ENCODE peak calls at places on chromosomes 3 and 15, in nine cellular contexts. One of them, this sample, is unnamed.

GRCh38 chr3:125679258-125679657 is 84.0 kb upstream of the OSBPL11 start:
- DNase-seq in Panc1: no peak
- DNase-seq in fibroblast of lung: no peak
- DNase-seq in A549: no peak
- DNase-seq in tibial nerve: no peak
- DNase-seq in IMR-90: no peak
- DNase-seq in breast epithelium: no peak
- DNase-seq in HepG2: peak; percentile 29
- DNase-seq in heart right ventricle: no peak
- DNase-seq in this sample: no peak

GRCh38 chr3:162492446-162493081 is 996.0 kb downstream of the OTOL1 start:
- DNase-seq in Panc1: no peak
- DNase-seq in heart right ventricle: no peak
- DNase-seq in breast epithelium: no peak
- DNase-seq in IMR-90: peak; percentile 84
- DNase-seq in tibial nerve: no peak
- DNase-seq in fibroblast of lung: peak; percentile 87
- DNase-seq in A549: peak; percentile 67
- DNase-seq in HepG2: no peak
- DNase-seq in this sample: no peak

GRCh38 chr15:62706361-62706760 is 336.2 kb upstream of the TPM1 start:
- DNase-seq in fibroblast of lung: no peak
- DNase-seq in A549: peak; percentile 26
- DNase-seq in heart right ventricle: no peak
- DNase-seq in HepG2: no peak
- DNase-seq in Panc1: no peak
- DNase-seq in breast epithelium: no peak
- DNase-seq in IMR-90: no peak
- DNase-seq in tibial nerve: no peak
- DNase-seq in this sample: no peak

GRCh38 chr15:58212909-58213526 is 74.8 kb downstream of the AQP9 start:
- DNase-seq in Panc1: no peak
- DNase-seq in tibial nerve: no peak
- DNase-seq in heart right ventricle: no peak
- DNase-seq in A549: peak; percentile 76
- DNase-seq in IMR-90: peak; percentile 55
- DNase-seq in HepG2: peak; percentile 14
- DNase-seq in breast epithelium: no peak
- DNase-seq in fibroblast of lung: peak; percentile 47
- DNase-seq in this sample: peak; percentile 61

GRCh38 chr3:195007151-195007550 is 263.8 kb downstream of the XXYLT1 start:
- DNase-seq in tibial nerve: no peak
- DNase-seq in breast epithelium: no peak
- DNase-seq in HepG2: no peak
- DNase-seq in fibroblast of lung: no peak
- DNase-seq in heart right ventricle: no peak
- DNase-seq in A549: no peak
- DNase-seq in IMR-90: no peak
- DNase-seq in Panc1: no peak
- DNase-seq in this sample: no peak

GRCh38 chr3:185677146-185677829 is 91.2 kb downstream of the SENP2 start:
- DNase-seq in Panc1: peak; percentile 69
- DNase-seq in fibroblast of lung: peak; percentile 59
- DNase-seq in tibial nerve: no peak
- DNase-seq in HepG2: peak; percentile 56
- DNase-seq in A549: peak; percentile 61
- DNase-seq in breast epithelium: no peak
- DNase-seq in heart right ventricle: no peak
- DNase-seq in IMR-90: peak; percentile 77
- DNase-seq in this sample: peak; percentile 78

GRCh38 chr15:35888815-35889214 is 342.9 kb upstream of the DPH6 start:
- DNase-seq in tibial nerve: no peak
- DNase-seq in IMR-90: no peak
- DNase-seq in Panc1: no peak
- DNase-seq in heart right ventricle: no peak
- DNase-seq in breast epithelium: no peak
- DNase-seq in fibroblast of lung: no peak
- DNase-seq in A549: no peak
- DNase-seq in HepG2: no peak
- DNase-seq in this sample: no peak

GRCh38 chr15:83571820-83572707 is 81.9 kb upstream of the ADAMTSL3 start:
- DNase-seq in breast epithelium: no peak
- DNase-seq in A549: peak; percentile 29
- DNase-seq in Panc1: no peak
- DNase-seq in IMR-90: peak; percentile 19
- DNase-seq in fibroblast of lung: peak; percentile 6
- DNase-seq in tibial nerve: no peak
- DNase-seq in heart right ventricle: no peak
- DNase-seq in HepG2: no peak
- DNase-seq in this sample: peak; percentile 23

GRCh38 chr3:122092460-122093165 is 37.5 kb downstream of the CD86 start:
- DNase-seq in fibroblast of lung: peak; percentile 23
- DNase-seq in Panc1: no peak
- DNase-seq in heart right ventricle: peak; percentile 15
- DNase-seq in A549: peak; percentile 12
- DNase-seq in tibial nerve: no peak
- DNase-seq in HepG2: no peak
- DNase-seq in IMR-90: peak; percentile 31
- DNase-seq in breast epithelium: no peak
- DNase-seq in this sample: peak; percentile 23

GRCh38 chr3:66482005-66482404 is 18.8 kb downstream of the LRIG1 start:
- DNase-seq in heart right ventricle: no peak
- DNase-seq in fibroblast of lung: no peak
- DNase-seq in breast epithelium: no peak
- DNase-seq in tibial nerve: no peak
- DNase-seq in A549: no peak
- DNase-seq in IMR-90: no peak
- DNase-seq in Panc1: no peak
- DNase-seq in HepG2: no peak
- DNase-seq in this sample: no peak

GRCh38 chr15:42166225-42166940 is 9.9 kb upstream of the PLA2G4F start:
- DNase-seq in heart right ventricle: no peak
- DNase-seq in tibial nerve: no peak
- DNase-seq in HepG2: no peak
- DNase-seq in breast epithelium: no peak
- DNase-seq in A549: no peak
- DNase-seq in Panc1: no peak
- DNase-seq in fibroblast of lung: no peak
- DNase-seq in IMR-90: no peak
- DNase-seq in this sample: no peak

GRCh38 chr3:25064681-25065080 is 363.4 kb upstream of the RARB start:
- DNase-seq in fibroblast of lung: no peak
- DNase-seq in heart right ventricle: no peak
- DNase-seq in tibial nerve: no peak
- DNase-seq in A549: no peak
- DNase-seq in Panc1: no peak
- DNase-seq in HepG2: no peak
- DNase-seq in IMR-90: no peak
- DNase-seq in breast epithelium: no peak
- DNase-seq in this sample: no peak

GRCh38 chr3:52056521-52056967 is at the start of gene DUSP7:
- DNase-seq in breast epithelium: no peak
- DNase-seq in Panc1: no peak
- DNase-seq in tibial nerve: peak; percentile 58
- DNase-seq in HepG2: no peak
- DNase-seq in heart right ventricle: peak; percentile 80
- DNase-seq in IMR-90: peak; percentile 46
- DNase-seq in A549: peak; percentile 48
- DNase-seq in fibroblast of lung: peak; percentile 63
- DNase-seq in this sample: peak; percentile 91

GRCh38 chr15:98547255-98547654 is 101.1 kb upstream of the IGF1R start:
- DNase-seq in breast epithelium: no peak
- DNase-seq in A549: no peak
- DNase-seq in IMR-90: no peak
- DNase-seq in tibial nerve: no peak
- DNase-seq in fibroblast of lung: no peak
- DNase-seq in heart right ventricle: no peak
- DNase-seq in HepG2: no peak
- DNase-seq in Panc1: no peak
- DNase-seq in this sample: no peak

GRCh38 chr15:62932436-62932835 is 110.1 kb upstream of the TPM1 start:
- DNase-seq in fibroblast of lung: peak; percentile 97
- DNase-seq in breast epithelium: no peak
- DNase-seq in HepG2: no peak
- DNase-seq in heart right ventricle: no peak
- DNase-seq in tibial nerve: no peak
- DNase-seq in A549: no peak
- DNase-seq in IMR-90: peak; percentile 95
- DNase-seq in Panc1: no peak
- DNase-seq in this sample: no peak

GRCh38 chr3:117127147-117127546 is 417.6 kb downstream of the TUSC7 start:
- DNase-seq in HepG2: no peak
- DNase-seq in Panc1: no peak
- DNase-seq in breast epithelium: no peak
- DNase-seq in A549: no peak
- DNase-seq in heart right ventricle: no peak
- DNase-seq in tibial nerve: no peak
- DNase-seq in fibroblast of lung: no peak
- DNase-seq in IMR-90: no peak
- DNase-seq in this sample: no peak

GRCh38 chr3:128794788-128795649 is 69.0 kb downstream of the RAB7A start:
- DNase-seq in tibial nerve: peak; percentile 21
- DNase-seq in Panc1: peak; percentile 54
- DNase-seq in breast epithelium: peak; percentile 38
- DNase-seq in A549: peak; percentile 54
- DNase-seq in fibroblast of lung: peak; percentile 48
- DNase-seq in HepG2: peak; percentile 62
- DNase-seq in heart right ventricle: no peak
- DNase-seq in IMR-90: peak; percentile 61
- DNase-seq in this sample: peak; percentile 69
- TF ChIP-seq CTCF in tibial nerve: peak; percentile 75
- TF ChIP-seq CTCF in Panc1: peak; percentile 91
- TF ChIP-seq CTCF in breast epithelium: peak; percentile 82
- TF ChIP-seq CTCF in A549: peak; percentile 63
- TF ChIP-seq CTCF in fibroblast of lung: peak; percentile 81
- TF ChIP-seq CTCF in HepG2: peak; percentile 84
- TF ChIP-seq CTCF in heart right ventricle: peak; percentile 85
- TF ChIP-seq CTCF in IMR-90: peak; percentile 70
- TF ChIP-seq CTCF in this sample: peak; percentile 68

GRCh38 chr15:72474466-72474911 is 359 bp downstream of the ARIH1 start:
- DNase-seq in breast epithelium: no peak
- DNase-seq in HepG2: no peak
- DNase-seq in heart right ventricle: no peak
- DNase-seq in Panc1: no peak
- DNase-seq in tibial nerve: no peak
- DNase-seq in A549: no peak
- DNase-seq in IMR-90: no peak
- DNase-seq in fibroblast of lung: no peak
- DNase-seq in this sample: no peak
- H3K4me3 ChIP-seq in breast epithelium: peak overlapping the region; percentile 92
- H3K4me3 ChIP-seq in HepG2: peak overlapping the region; percentile 91
- H3K4me3 ChIP-seq in heart right ventricle: peak overlapping the region; percentile 80
- H3K4me3 ChIP-seq in Panc1: peak overlapping the region; percentile 84
- H3K4me3 ChIP-seq in tibial nerve: peak overlapping the region; percentile 86
- H3K4me3 ChIP-seq in A549: peak overlapping the region; percentile 81
- H3K4me3 ChIP-seq in IMR-90: peak overlapping the region; percentile 97
- H3K4me3 ChIP-seq in fibroblast of lung: peak overlapping the region; percentile 90
- H3K4me3 ChIP-seq in this sample: peak overlapping the region; percentile 96

GRCh38 chr3:87488725-87489124 is 212.3 kb upstream of the POU1F1 start:
- DNase-seq in fibroblast of lung: peak; percentile 8
- DNase-seq in Panc1: no peak
- DNase-seq in tibial nerve: no peak
- DNase-seq in heart right ventricle: no peak
- DNase-seq in breast epithelium: no peak
- DNase-seq in A549: no peak
- DNase-seq in HepG2: no peak
- DNase-seq in IMR-90: no peak
- DNase-seq in this sample: no peak

GRCh38 chr3:87489892-87490291 is 213.5 kb upstream of the POU1F1 start:
- DNase-seq in A549: no peak
- DNase-seq in breast epithelium: no peak
- DNase-seq in HepG2: no peak
- DNase-seq in Panc1: no peak
- DNase-seq in IMR-90: no peak
- DNase-seq in heart right ventricle: no peak
- DNase-seq in fibroblast of lung: no peak
- DNase-seq in tibial nerve: no peak
- DNase-seq in this sample: no peak

GRCh38 chr3:87495946-87496345 is 219.6 kb upstream of the POU1F1 start:
- DNase-seq in IMR-90: no peak
- DNase-seq in fibroblast of lung: no peak
- DNase-seq in Panc1: no peak
- DNase-seq in HepG2: no peak
- DNase-seq in tibial nerve: no peak
- DNase-seq in A549: no peak
- DNase-seq in heart right ventricle: no peak
- DNase-seq in breast epithelium: no peak
- DNase-seq in this sample: no peak

GRCh38 chr3:87494264-87494663 is 217.9 kb upstream of the POU1F1 start:
- DNase-seq in A549: no peak
- DNase-seq in tibial nerve: no peak
- DNase-seq in breast epithelium: no peak
- DNase-seq in IMR-90: no peak
- DNase-seq in HepG2: no peak
- DNase-seq in fibroblast of lung: no peak
- DNase-seq in heart right ventricle: no peak
- DNase-seq in Panc1: no peak
- DNase-seq in this sample: no peak

DNA sequence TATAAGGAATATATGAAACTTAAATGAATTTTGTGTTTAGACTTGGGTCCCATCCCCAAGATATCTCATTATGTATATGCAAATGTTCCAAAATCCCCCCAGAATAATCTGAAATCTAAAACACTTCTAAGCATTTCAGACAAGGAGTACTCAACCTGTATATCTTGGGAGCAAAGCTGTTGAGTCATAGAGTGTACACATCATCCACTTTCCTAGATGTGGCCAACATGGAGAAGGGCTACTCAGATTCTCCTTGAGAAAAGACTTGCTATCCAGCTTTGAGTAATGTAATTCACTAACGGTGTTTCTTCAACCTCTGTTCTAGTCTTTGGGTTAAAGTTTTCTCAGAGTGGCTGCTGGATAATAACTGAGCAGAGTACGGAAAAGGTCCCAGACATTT is 215.5 kb upstream of the POU1F1 start:
- DNase-seq in heart right ventricle: no peak
- DNase-seq in A549: no peak
- DNase-seq in fibroblast of lung: peak; percentile 3
- DNase-seq in IMR-90: no peak
- DNase-seq in breast epithelium: no peak
- DNase-seq in Panc1: no peak
- DNase-seq in tibial nerve: no peak
- DNase-seq in HepG2: no peak
- DNase-seq in this sample: no peak
- H3K4me1 ChIP-seq in heart right ventricle: no peaks in the 10 kb centered on the region
- H3K4me1 ChIP-seq in A549: no peaks in the 10 kb centered on the region
- H3K4me1 ChIP-seq in fibroblast of lung: no peaks in the 10 kb centered on the region
- H3K4me1 ChIP-seq in IMR-90: no peaks in the 10 kb centered on the region
- H3K4me1 ChIP-seq in breast epithelium: no peaks in the 10 kb centered on the region
- H3K4me1 ChIP-seq in Panc1: peaks cover 9% of the 10 kb centered on the region
- H3K4me1 ChIP-seq in tibial nerve: no peaks in the 10 kb centered on the region
- H3K4me1 ChIP-seq in HepG2: no peaks in the 10 kb centered on the region
- H3K4me1 ChIP-seq in this sample: no peaks in the 10 kb centered on the region

DNA sequence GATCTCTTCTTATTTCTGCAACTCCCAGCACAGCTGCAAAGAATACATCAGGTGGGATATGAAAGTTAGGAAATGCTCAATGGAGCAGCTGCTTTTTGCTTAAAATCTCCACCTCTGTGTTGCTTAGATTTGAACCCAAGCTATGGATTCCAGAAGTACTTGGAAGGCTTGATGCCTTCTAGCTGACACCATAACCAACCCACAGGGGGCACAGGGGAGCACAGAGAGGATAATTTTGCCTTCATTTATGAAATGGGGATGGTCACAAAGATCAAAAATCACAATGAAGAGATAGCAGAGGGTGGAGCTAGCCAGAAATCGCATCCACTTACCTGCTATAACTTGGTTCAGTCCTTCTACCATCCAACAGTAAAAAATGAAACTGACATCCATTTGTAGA is 75.7 kb downstream of the DUT start:
- DNase-seq in Panc1: no peak
- DNase-seq in tibial nerve: no peak
- DNase-seq in HepG2: no peak
- DNase-seq in heart right ventricle: no peak
- DNase-seq in breast epithelium: no peak
- DNase-seq in A549: no peak
- DNase-seq in fibroblast of lung: no peak
- DNase-seq in IMR-90: no peak
- DNase-seq in this sample: no peak
- TF ChIP-seq CTCF in Panc1: peak; percentile 24
- TF ChIP-seq CTCF in tibial nerve: no peak
- TF ChIP-seq CTCF in HepG2: peak; percentile 23
- TF ChIP-seq CTCF in heart right ventricle: no peak
- TF ChIP-seq CTCF in breast epithelium: peak; percentile 11
- TF ChIP-seq CTCF in A549: no peak
- TF ChIP-seq CTCF in fibroblast of lung: peak; percentile 39
- TF ChIP-seq CTCF in IMR-90: peak; percentile 29
- TF ChIP-seq CTCF in this sample: no peak